ENCODE peak calls at places on chromosomes 11 and 22, in eight cellular contexts. Y, Q, C, P, W, F, T and X are unnamed samples.

GRCh38 chr11:34988294-34989255 is 72.2 kb downstream of the PDHX start:
- DNase-seq in P (no peak), Y (no peak), Q (no peak), F (no peak), C (no peak), W (no peak), T (no peak), X (no peak)

GRCh38 chr22:20427945-20428417 is 9.6 kb downstream of the SCARF2 start:
- DNase-seq in F (no peak), W (no peak), C (no peak), Q (no peak), Y (no peak), T (no peak), P (no peak), X (no peak)

GRCh38 chr11:131418214-131418613 is 47.8 kb downstream of the NTM start:
- DNase-seq in F (no peak), W (no peak), T (no peak), C (no peak), Y (no peak), P (no peak), Q (no peak), X (no peak)

GRCh38 chr11:62850911-62851806 is 11.8 kb upstream of the WDR74 start:
- DNase-seq in Y (no peak), Q (no peak), W (no peak), P (no peak), T (peak; percentile 49), F (no peak), C (no peak), X (no peak)

GRCh38 chr22:35459423-35459894 is 59.5 kb downstream of the MCM5 start:
- DNase-seq in Q (no peak), P (no peak), F (no peak), T (no peak), Y (no peak), W (no peak), C (no peak), X (no peak)

GRCh38 chr11:102640946-102641345 is 15.8 kb upstream of the MMP20 start:
- DNase-seq in W (no peak), C (no peak), T (peak; percentile 38), Q (no peak), P (no peak), F (no peak), Y (no peak), X (no peak)

GRCh38 chr11:113549611-113550061 is 74.4 kb upstream of the DRD2 start:
- DNase-seq in P (no peak), Y (no peak), C (no peak), F (no peak), Q (no peak), T (no peak), W (no peak), X (no peak)

GRCh38 chr11:57426754-57427691 is at the start of gene SLC43A3:
- DNase-seq in T (no peak), P (peak; percentile 18), W (peak; percentile 49), Y (peak; percentile 45), C (peak; percentile 73), Q (peak; percentile 85), F (peak; percentile 43), X (no peak)

GRCh38 chr11:57444362-57445074 is 15.8 kb upstream of the RTN4RL2 start:
- DNase-seq in C (no peak), W (no peak), Y (no peak), P (no peak), F (no peak), T (no peak), Q (no peak), X (no peak)

GRCh38 chr11:65899356-65900124 is 648 bp downstream of the FOSL1 start:
- DNase-seq in C (no peak), T (peak; percentile 72), F (peak; percentile 55), P (no peak), W (no peak), Q (no peak), Y (peak; percentile 86), X (no peak)

GRCh38 chr22:37920131-37920530 is 14.0 kb downstream of the MICALL1 start:
- DNase-seq in P (no peak), Q (no peak), Y (no peak), F (no peak), C (no peak), W (no peak), T (no peak), X (no peak)